ENCODE peak calls at places on chromosomes 7 and 10, in six cellular contexts. One of them, this sample, is unnamed.
A peak's percentile ranks its signal among the peaks of the same experiment; 100 is the strongest.

GRCh38 chr10:7301039-7301768 is 109.6 kb downstream of the SFMBT2 start:
- DNase-seq in AG10803: no peak
- DNase-seq in effector memory CD4-positive, alpha-beta T cell: no peak
- DNase-seq in central memory CD8-positive, alpha-beta T cell: no peak
- DNase-seq in SW480: no peak
- DNase-seq in stimulated activated CD4-positive, alpha-beta T cell treated with anti-CD3 and anti-CD28 coated beads, Interleukin-2, amount 100 ng/mL, for 48 hours: no peak
- DNase-seq in this sample: no peak

GRCh38 chr10:48215148-48215982 is 59.1 kb downstream of the FRMPD2 start:
- DNase-seq in AG10803: peak; percentile 22
- DNase-seq in effector memory CD4-positive, alpha-beta T cell: no peak
- DNase-seq in central memory CD8-positive, alpha-beta T cell: no peak
- DNase-seq in SW480: peak; percentile 24
- DNase-seq in stimulated activated CD4-positive, alpha-beta T cell treated with anti-CD3 and anti-CD28 coated beads, Interleukin-2, amount 100 ng/mL, for 48 hours: peak; percentile 49
- DNase-seq in this sample: peak; percentile 87

GRCh38 chr7:80259-81236 is 111.8 kb upstream of the FAM20C start:
- DNase-seq in AG10803: no peak
- DNase-seq in effector memory CD4-positive, alpha-beta T cell: no peak
- DNase-seq in central memory CD8-positive, alpha-beta T cell: no peak
- DNase-seq in SW480: no peak
- DNase-seq in stimulated activated CD4-positive, alpha-beta T cell treated with anti-CD3 and anti-CD28 coated beads, Interleukin-2, amount 100 ng/mL, for 48 hours: no peak
- DNase-seq in this sample: no peak

GRCh38 chr10:62166331-62167154 is 102.1 kb downstream of the RTKN2 start:
- DNase-seq in AG10803: peak; percentile 98
- DNase-seq in effector memory CD4-positive, alpha-beta T cell: no peak
- DNase-seq in central memory CD8-positive, alpha-beta T cell: no peak
- DNase-seq in SW480: no peak
- DNase-seq in stimulated activated CD4-positive, alpha-beta T cell treated with anti-CD3 and anti-CD28 coated beads, Interleukin-2, amount 100 ng/mL, for 48 hours: no peak
- DNase-seq in this sample: peak; percentile 18

GRCh38 chr7:94301024-94301588 is 93.6 kb upstream of the COL1A2 start:
- DNase-seq in AG10803: peak; percentile 97
- DNase-seq in effector memory CD4-positive, alpha-beta T cell: no peak
- DNase-seq in central memory CD8-positive, alpha-beta T cell: no peak
- DNase-seq in SW480: peak; percentile 96
- DNase-seq in stimulated activated CD4-positive, alpha-beta T cell treated with anti-CD3 and anti-CD28 coated beads, Interleukin-2, amount 100 ng/mL, for 48 hours: no peak
- DNase-seq in this sample: peak; percentile 97

GRCh38 chr7:74292757-74293576 is 3.8 kb downstream of the CLIP2 start:
- DNase-seq in AG10803: no peak
- DNase-seq in effector memory CD4-positive, alpha-beta T cell: no peak
- DNase-seq in central memory CD8-positive, alpha-beta T cell: no peak
- DNase-seq in SW480: peak; percentile 95
- DNase-seq in stimulated activated CD4-positive, alpha-beta T cell treated with anti-CD3 and anti-CD28 coated beads, Interleukin-2, amount 100 ng/mL, for 48 hours: no peak
- DNase-seq in this sample: no peak

GRCh38 chr7:112938895-112939588 is 147.6 kb downstream of the GPR85 start:
- DNase-seq in AG10803: peak; percentile 47
- DNase-seq in effector memory CD4-positive, alpha-beta T cell: peak; percentile 3
- DNase-seq in central memory CD8-positive, alpha-beta T cell: no peak
- DNase-seq in SW480: peak; percentile 33
- DNase-seq in stimulated activated CD4-positive, alpha-beta T cell treated with anti-CD3 and anti-CD28 coated beads, Interleukin-2, amount 100 ng/mL, for 48 hours: peak; percentile 18
- DNase-seq in this sample: peak; percentile 2

GRCh38 chr10:47264797-47265281 is 35.2 kb upstream of the GDF10 start:
- DNase-seq in AG10803: no peak
- DNase-seq in effector memory CD4-positive, alpha-beta T cell: no peak
- DNase-seq in central memory CD8-positive, alpha-beta T cell: no peak
- DNase-seq in SW480: peak; percentile 47
- DNase-seq in stimulated activated CD4-positive, alpha-beta T cell treated with anti-CD3 and anti-CD28 coated beads, Interleukin-2, amount 100 ng/mL, for 48 hours: peak; percentile 37
- DNase-seq in this sample: no peak

GRCh38 chr7:148747274-148747673 is 48.6 kb downstream of the CUL1 start:
- DNase-seq in AG10803: no peak
- DNase-seq in effector memory CD4-positive, alpha-beta T cell: no peak
- DNase-seq in central memory CD8-positive, alpha-beta T cell: no peak
- DNase-seq in SW480: no peak
- DNase-seq in stimulated activated CD4-positive, alpha-beta T cell treated with anti-CD3 and anti-CD28 coated beads, Interleukin-2, amount 100 ng/mL, for 48 hours: no peak
- DNase-seq in this sample: peak; percentile 71

GRCh38 chr7:3289996-3290395 is 11.1 kb upstream of the SDK1 start:
- DNase-seq in AG10803: no peak
- DNase-seq in effector memory CD4-positive, alpha-beta T cell: no peak
- DNase-seq in central memory CD8-positive, alpha-beta T cell: no peak
- DNase-seq in SW480: no peak
- DNase-seq in stimulated activated CD4-positive, alpha-beta T cell treated with anti-CD3 and anti-CD28 coated beads, Interleukin-2, amount 100 ng/mL, for 48 hours: no peak
- DNase-seq in this sample: no peak

This sample was measured in trophoblast cell.